ENCODE peak calls at places on chromosomes 5 and 9, in eight cellular contexts. One of them, this sample, is unnamed.

GRCh38 chr9:133991211-133991921 is 758 bp downstream of the VAV2 start:
- DNase-seq in IMR-90: no peak
- DNase-seq in cardiac fibroblast: peak; percentile 11
- DNase-seq in AG09309: no peak
- DNase-seq in stomach: no peak
- DNase-seq in PC-9: peak; percentile 36
- DNase-seq in left ventricle myocardium inferior: no peak
- DNase-seq in heart right ventricle: peak; percentile 43
- DNase-seq in this sample: no peak

GRCh38 chr5:96966801-96967200 is 30.9 kb downstream of the LNPEP start:
- DNase-seq in IMR-90: no peak
- DNase-seq in cardiac fibroblast: no peak
- DNase-seq in AG09309: no peak
- DNase-seq in stomach: no peak
- DNase-seq in PC-9: no peak
- DNase-seq in left ventricle myocardium inferior: no peak
- DNase-seq in heart right ventricle: no peak
- DNase-seq in this sample: no peak

GRCh38 chr9:114454652-114455051 is 50.6 kb downstream of the WHRN start:
- DNase-seq in IMR-90: no peak
- DNase-seq in cardiac fibroblast: no peak
- DNase-seq in AG09309: no peak
- DNase-seq in stomach: no peak
- DNase-seq in PC-9: no peak
- DNase-seq in left ventricle myocardium inferior: no peak
- DNase-seq in heart right ventricle: no peak
- DNase-seq in this sample: no peak

GRCh38 chr5:68396722-68397121 is 181.2 kb downstream of the PIK3R1 start:
- DNase-seq in IMR-90: no peak
- DNase-seq in cardiac fibroblast: no peak
- DNase-seq in AG09309: no peak
- DNase-seq in stomach: peak; percentile 51
- DNase-seq in PC-9: peak; percentile 91
- DNase-seq in left ventricle myocardium inferior: no peak
- DNase-seq in heart right ventricle: no peak
- DNase-seq in this sample: no peak

GRCh38 chr5:179867476-179867875 is 8.9 kb upstream of the MRNIP start:
- DNase-seq in IMR-90: no peak
- DNase-seq in cardiac fibroblast: no peak
- DNase-seq in AG09309: no peak
- DNase-seq in stomach: no peak
- DNase-seq in PC-9: no peak
- DNase-seq in left ventricle myocardium inferior: no peak
- DNase-seq in heart right ventricle: no peak
- DNase-seq in this sample: no peak

GRCh38 chr9:7489018-7489417 is 310.6 kb downstream of the DMAC1 start:
- DNase-seq in IMR-90: no peak
- DNase-seq in cardiac fibroblast: no peak
- DNase-seq in AG09309: no peak
- DNase-seq in stomach: no peak
- DNase-seq in PC-9: no peak
- DNase-seq in left ventricle myocardium inferior: peak; percentile 51
- DNase-seq in heart right ventricle: peak; percentile 21
- DNase-seq in this sample: no peak

GRCh38 chr9:129458663-129459549 is 162.0 kb downstream of the C9orf50 start:
- DNase-seq in IMR-90: no peak
- DNase-seq in cardiac fibroblast: no peak
- DNase-seq in AG09309: no peak
- DNase-seq in stomach: peak; percentile 86
- DNase-seq in PC-9: no peak
- DNase-seq in left ventricle myocardium inferior: peak; percentile 54
- DNase-seq in heart right ventricle: peak; percentile 71
- DNase-seq in this sample: no peak

GRCh38 chr5:96579711-96580110 is 82.5 kb upstream of the CAST start:
- DNase-seq in IMR-90: no peak
- DNase-seq in cardiac fibroblast: no peak
- DNase-seq in AG09309: no peak
- DNase-seq in stomach: no peak
- DNase-seq in PC-9: no peak
- DNase-seq in left ventricle myocardium inferior: no peak
- DNase-seq in heart right ventricle: no peak
- DNase-seq in this sample: no peak

DNA sequence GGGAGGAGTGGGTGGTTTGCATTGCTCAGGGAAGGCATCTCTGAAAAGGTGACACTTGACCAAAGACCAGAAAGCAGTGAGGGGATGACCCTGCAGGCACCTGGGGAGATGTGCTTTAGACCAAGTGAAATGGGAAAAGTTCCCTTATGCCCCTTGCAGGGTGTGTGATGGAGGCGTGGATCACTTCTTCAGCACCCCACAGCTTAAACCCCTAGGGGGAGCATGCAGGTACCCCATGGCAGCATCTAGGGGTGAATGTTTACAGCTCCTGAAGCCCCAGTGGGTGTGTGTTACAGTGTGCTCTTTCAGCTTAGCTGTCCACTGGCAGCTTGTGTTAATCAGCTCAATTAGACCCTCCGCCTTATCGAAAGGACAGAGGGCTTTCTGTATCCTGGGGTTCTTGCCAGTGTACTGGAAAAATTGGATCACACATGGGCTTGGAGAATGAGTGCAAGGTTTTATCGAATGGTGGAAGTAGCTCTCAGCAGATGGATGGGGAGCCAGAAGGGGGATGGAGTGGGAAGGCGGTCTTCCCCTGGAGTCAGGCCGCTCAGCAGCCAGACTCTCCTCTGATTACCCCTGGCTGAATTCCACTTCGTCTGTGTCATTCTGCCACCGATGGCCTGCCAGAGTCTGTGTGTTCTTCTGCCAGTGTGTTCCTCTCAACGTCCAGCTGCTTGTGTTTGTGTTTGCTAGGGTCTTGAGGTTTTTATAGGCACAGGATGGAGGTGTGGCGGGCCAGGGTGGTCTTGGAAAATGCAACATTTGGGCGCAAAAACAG is 6.3 kb downstream of the BHMT2 start:
- DNase-seq in IMR-90: no peak
- DNase-seq in cardiac fibroblast: no peak
- DNase-seq in AG09309: no peak
- DNase-seq in stomach: no peak
- DNase-seq in PC-9: no peak
- DNase-seq in left ventricle myocardium inferior: peak; percentile 16
- DNase-seq in heart right ventricle: peak; percentile 20
- DNase-seq in this sample: no peak
- TF ChIP-seq CTCF in IMR-90: no peak
- TF ChIP-seq CTCF in cardiac fibroblast: no peak
- TF ChIP-seq CTCF in AG09309: no peak
- TF ChIP-seq CTCF in stomach: no peak
- TF ChIP-seq CTCF in PC-9: no peak
- TF ChIP-seq CTCF in left ventricle myocardium inferior: no peak
- TF ChIP-seq CTCF in heart right ventricle: no peak
- TF ChIP-seq CTCF in this sample: no peak

GRCh38 chr5:42995152-42995751 is 44.9 kb downstream of the ANXA2R start:
- DNase-seq in IMR-90: peak; percentile 38
- DNase-seq in cardiac fibroblast: peak; percentile 63
- DNase-seq in AG09309: no peak
- DNase-seq in stomach: no peak
- DNase-seq in PC-9: no peak
- DNase-seq in left ventricle myocardium inferior: no peak
- DNase-seq in heart right ventricle: no peak
- DNase-seq in this sample: no peak
- TF ChIP-seq CTCF in IMR-90: no peak
- TF ChIP-seq CTCF in cardiac fibroblast: no peak
- TF ChIP-seq CTCF in AG09309: no peak
- TF ChIP-seq CTCF in stomach: no peak
- TF ChIP-seq CTCF in PC-9: no peak
- TF ChIP-seq CTCF in left ventricle myocardium inferior: peak; percentile 12
- TF ChIP-seq CTCF in heart right ventricle: no peak
- TF ChIP-seq CTCF in this sample: no peak

DNA sequence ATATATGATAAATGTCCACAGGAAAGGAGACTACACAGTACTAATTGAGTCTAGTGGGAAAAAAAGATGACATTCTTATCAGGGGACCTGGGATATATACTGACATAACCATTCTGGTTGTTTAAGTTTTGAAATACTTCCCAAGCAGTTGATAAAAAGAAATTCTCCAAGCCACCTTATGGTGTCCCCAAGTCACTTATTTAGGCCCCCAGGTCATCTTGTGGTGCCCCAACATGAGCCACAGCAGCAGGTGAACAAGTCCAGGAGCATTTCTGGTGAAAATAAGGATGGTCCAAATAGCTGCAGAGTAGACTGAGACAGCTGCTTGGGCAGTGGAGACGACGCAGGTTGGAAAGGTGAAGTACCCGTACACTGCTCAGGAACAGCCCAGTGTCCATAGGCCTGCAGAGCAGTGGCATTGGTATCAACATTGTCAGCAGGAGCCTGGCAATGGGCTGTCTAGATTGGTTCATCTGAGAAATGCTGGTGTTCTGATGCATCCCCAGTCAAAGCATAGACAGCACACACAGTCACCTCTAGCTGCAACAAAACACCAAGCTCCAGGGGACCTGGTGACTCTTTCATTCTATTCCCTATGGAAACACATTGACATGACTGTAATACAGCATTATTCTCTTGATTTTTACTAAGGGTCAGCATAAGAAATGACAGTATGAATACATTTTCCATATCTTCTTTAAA is 430.6 kb downstream of the NR2F1-AS1 start:
- DNase-seq in IMR-90: peak; percentile 30
- DNase-seq in cardiac fibroblast: no peak
- DNase-seq in AG09309: no peak
- DNase-seq in stomach: no peak
- DNase-seq in PC-9: no peak
- DNase-seq in left ventricle myocardium inferior: no peak
- DNase-seq in heart right ventricle: no peak
- DNase-seq in this sample: no peak
- TF ChIP-seq CTCF in IMR-90: no peak
- TF ChIP-seq CTCF in cardiac fibroblast: no peak
- TF ChIP-seq CTCF in AG09309: no peak
- TF ChIP-seq CTCF in stomach: no peak
- TF ChIP-seq CTCF in PC-9: no peak
- TF ChIP-seq CTCF in left ventricle myocardium inferior: no peak
- TF ChIP-seq CTCF in heart right ventricle: no peak
- TF ChIP-seq CTCF in this sample: no peak

GRCh38 chr9:120030847-120031246 is 549.1 kb downstream of the CDK5RAP2 start:
- DNase-seq in IMR-90: no peak
- DNase-seq in cardiac fibroblast: no peak
- DNase-seq in AG09309: no peak
- DNase-seq in stomach: no peak
- DNase-seq in PC-9: no peak
- DNase-seq in left ventricle myocardium inferior: no peak
- DNase-seq in heart right ventricle: no peak
- DNase-seq in this sample: no peak

GRCh38 chr9:120038342-120038741 is 541.6 kb downstream of the CDK5RAP2 start:
- DNase-seq in IMR-90: no peak
- DNase-seq in cardiac fibroblast: no peak
- DNase-seq in AG09309: no peak
- DNase-seq in stomach: no peak
- DNase-seq in PC-9: no peak
- DNase-seq in left ventricle myocardium inferior: no peak
- DNase-seq in heart right ventricle: no peak
- DNase-seq in this sample: no peak

DNA sequence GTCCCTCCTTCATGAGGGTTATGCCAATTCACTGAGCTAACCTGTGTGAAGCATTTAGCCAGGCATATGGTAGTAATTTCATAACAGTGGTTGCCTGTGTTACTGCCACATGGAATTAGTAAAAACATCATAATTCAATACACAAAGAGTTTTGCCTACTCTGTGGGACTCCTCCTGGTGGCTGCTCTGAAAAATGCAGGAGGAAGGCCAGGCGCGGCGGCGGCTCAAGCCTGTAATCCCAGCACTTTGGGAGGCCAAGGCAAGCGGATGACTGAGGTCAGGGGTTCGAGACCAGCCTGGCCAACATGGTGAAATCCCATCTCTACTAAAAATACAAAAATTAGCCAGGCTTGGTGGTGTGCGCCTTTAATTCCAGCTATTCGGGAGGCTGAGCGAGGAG is 547.3 kb downstream of the CDK5RAP2 start:
- DNase-seq in IMR-90: no peak
- DNase-seq in cardiac fibroblast: no peak
- DNase-seq in AG09309: peak; percentile 8
- DNase-seq in stomach: no peak
- DNase-seq in PC-9: no peak
- DNase-seq in left ventricle myocardium inferior: no peak
- DNase-seq in heart right ventricle: no peak
- DNase-seq in this sample: no peak
- TF ChIP-seq CTCF in IMR-90: peak; percentile 17
- TF ChIP-seq CTCF in cardiac fibroblast: no peak
- TF ChIP-seq CTCF in AG09309: peak; percentile 23
- TF ChIP-seq CTCF in stomach: no peak
- TF ChIP-seq CTCF in PC-9: peak; percentile 31
- TF ChIP-seq CTCF in left ventricle myocardium inferior: peak; percentile 17
- TF ChIP-seq CTCF in heart right ventricle: peak; percentile 6
- TF ChIP-seq CTCF in this sample: no peak

DNA sequence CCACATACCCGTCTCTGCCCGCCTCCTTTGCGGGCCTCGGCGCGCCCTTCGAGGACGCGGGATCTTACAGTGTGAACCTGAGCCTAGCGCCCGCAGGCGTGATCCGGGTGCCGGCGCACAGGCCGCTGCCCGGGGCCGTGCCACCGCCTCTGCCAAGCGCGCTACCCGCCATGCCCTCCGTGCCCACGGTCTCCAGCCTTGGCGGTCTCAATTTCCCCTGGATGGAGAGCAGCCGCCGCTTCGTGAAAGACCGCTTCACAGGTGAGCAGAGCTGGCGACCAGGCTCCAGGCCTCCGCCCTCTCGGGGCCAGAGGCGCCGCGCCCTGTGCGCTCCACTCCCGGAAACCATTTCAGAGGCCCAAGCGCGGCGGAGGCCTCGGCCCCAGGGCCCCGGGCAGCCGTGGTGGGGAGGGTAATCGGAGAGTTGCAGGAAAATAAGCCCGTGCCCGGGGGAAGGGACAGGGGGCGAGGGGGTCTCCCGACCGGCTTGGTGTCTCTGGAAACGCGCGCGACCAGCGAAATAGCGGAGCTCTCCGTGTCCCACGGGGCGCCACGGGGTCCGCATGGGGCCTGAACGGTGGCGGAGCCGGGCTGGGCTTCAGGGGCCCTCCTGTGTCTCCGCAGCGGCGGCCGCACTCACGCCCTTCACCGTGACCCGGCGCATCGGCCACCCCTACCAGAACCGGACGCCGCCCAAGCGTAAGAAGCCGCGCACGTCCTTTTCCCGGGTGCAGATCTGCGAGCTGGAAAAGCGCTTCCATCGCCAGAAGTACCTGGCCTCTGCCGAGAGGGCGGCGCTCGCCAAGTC is 682 bp downstream of the TLX3 start:
- DNase-seq in IMR-90: no peak
- DNase-seq in cardiac fibroblast: no peak
- DNase-seq in AG09309: no peak
- DNase-seq in stomach: no peak
- DNase-seq in PC-9: no peak
- DNase-seq in left ventricle myocardium inferior: no peak
- DNase-seq in heart right ventricle: no peak
- DNase-seq in this sample: no peak
- TF ChIP-seq CTCF in IMR-90: peak; percentile 13
- TF ChIP-seq CTCF in cardiac fibroblast: peak; percentile 40
- TF ChIP-seq CTCF in AG09309: no peak
- TF ChIP-seq CTCF in stomach: peak; percentile 23
- TF ChIP-seq CTCF in PC-9: no peak
- TF ChIP-seq CTCF in left ventricle myocardium inferior: peak; percentile 33
- TF ChIP-seq CTCF in heart right ventricle: no peak
- TF ChIP-seq CTCF in this sample: no peak

This sample was measured in omental fat pad.